ENCODE peak calls at places on chromosome 9, in seven cellular contexts. C is MG63, D is mesothelial cell of epicardium, T is thoracic aorta, G is pulmonary artery endothelial cell, I is cardiac muscle cell, L is ACHN. E is an unnamed sample.

GRCh38 chr9:113454914-113455761 is 8.4 kb upstream of the RGS3 start:
- DNase-seq in G (peak), I (peak), D (no peak), L (peak), T (peak), C (peak), E (no peak)

GRCh38 chr9:14616188-14616982 is 76.8 kb downstream of the ZDHHC21 start:
- DNase-seq in I (peak), D (no peak), L (peak), C (no peak), T (no peak), G (peak), E (no peak)

GRCh38 chr9:137515338-137515724 is 34.9 kb downstream of the PNPLA7 start:
- DNase-seq in T (no peak), C (no peak), D (no peak), I (no peak), L (no peak), G (no peak), E (no peak)

GRCh38 chr9:126882746-126883145 is 22.3 kb downstream of the ZBTB34 start:
- DNase-seq in G (no peak), L (no peak), T (no peak), D (no peak), I (no peak), C (no peak), E (no peak)

GRCh38 chr9:6133346-6134063 is 82.1 kb upstream of the IL33 start:
- DNase-seq in C (no peak), I (peak), L (no peak), G (no peak), D (no peak), T (no peak), E (no peak)

GRCh38 chr9:79868532-79869189 is 296.9 kb downstream of the TLE4 start:
- DNase-seq in D (no peak), T (no peak), G (no peak), C (no peak), L (no peak), I (no peak), E (no peak)

GRCh38 chr9:89817186-89817960 is 212.6 kb downstream of the GADD45G start:
- DNase-seq in C (no peak), G (no peak), D (peak), L (no peak), I (peak), T (no peak), E (no peak)

GRCh38 chr9:11966804-11967203 is 726.4 kb upstream of the TYRP1 start:
- DNase-seq in I (no peak), L (no peak), C (no peak), D (no peak), T (no peak), G (no peak), E (no peak)

GRCh38 chr9:77841739-77842386 is 189.7 kb downstream of the GNAQ start:
- DNase-seq in C (no peak), T (no peak), D (no peak), I (no peak), G (no peak), L (peak), E (no peak)

GRCh38 chr9:32247173-32247572 is 137.3 kb upstream of the ACO1 start:
- DNase-seq in I (no peak), C (no peak), T (no peak), L (no peak), D (no peak), G (no peak), E (no peak)

E was measured in GOT3.